ENCODE peak calls at places on chromosomes 1 and 21, in four cellular contexts. R is A549, N is GM12878, J is K562. G is an unnamed sample.

GRCh38 chr1:93681095-93681548 is 515 bp downstream of the BCAR3 start:
- DNase-seq in R (no peak), N (no peak), J (no peak), G (no peak)

GRCh38 chr1:29211086-29212030 is 19.4 kb downstream of the MECR start:
- DNase-seq in R (no peak), N (no peak), J (no peak), G (no peak)

GRCh38 chr1:226937940-226938725 is 2.0 kb upstream of the COQ8A start:
- DNase-seq in R (no peak), N (no peak), J (no peak), G (no peak)

GRCh38 chr1:36922071-36922470 is 112.2 kb downstream of the GRIK3 start:
- DNase-seq in R (no peak), N (no peak), J (no peak), G (no peak)

GRCh38 chr1:18955442-18956188 is 861 bp downstream of the IFFO2 start:
- DNase-seq in R (no peak), N (no peak), J (peak), G (no peak)

GRCh38 chr1:218346391-218347204 is 1.5 kb downstream of the TGFB2 start:
- DNase-seq in R (no peak), N (no peak), J (no peak), G (no peak)

GRCh38 chr1:8689431-8690252 is 127.8 kb downstream of the RERE start:
- DNase-seq in R (no peak), N (no peak), J (no peak), G (no peak)

GRCh38 chr21:26061437-26061836 is 109.1 kb downstream of the APP start:
- DNase-seq in R (no peak), N (no peak), J (no peak), G (no peak)

GRCh38 chr1:38123356-38123755 is 76.8 kb upstream of the POU3F1 start:
- DNase-seq in R (peak), N (no peak), J (no peak), G (no peak)

GRCh38 chr1:96519851-96520281 is 201.7 kb upstream of the PTBP2 start:
- DNase-seq in R (no peak), N (no peak), J (no peak), G (no peak)

GRCh38 chr1:160113407-160113806 is 2.2 kb upstream of the ATP1A2 start:
- DNase-seq in R (no peak), N (no peak), J (no peak), G (no peak)

GRCh38 chr21:38985423-38986378 is 180.0 kb downstream of the ETS2 start:
- DNase-seq in R (no peak), N (peak), J (peak), G (no peak)

GRCh38 chr1:244896550-244896949 is 32.2 kb upstream of the HNRNPU start:
- DNase-seq in R (peak), N (no peak), J (no peak), G (peak)

GRCh38 chr1:67691712-67692111 is 6.7 kb downstream of the GADD45A start:
- DNase-seq in R (no peak), N (no peak), J (no peak), G (no peak)

GRCh38 chr1:9653195-9653782 is 1.8 kb downstream of the PIK3CD start:
- DNase-seq in R (no peak), N (no peak), J (no peak), G (no peak)

GRCh38 chr21:46429754-46430681 is 28.7 kb upstream of the DIP2A start:
- DNase-seq in R (no peak), N (no peak), J (no peak), G (no peak)

GRCh38 chr1:76130992-76131391 is 56.4 kb downstream of the ST6GALNAC3 start:
- DNase-seq in R (no peak), N (no peak), J (no peak), G (no peak)

GRCh38 chr1:82161651-82162238 is 361.0 kb downstream of the ADGRL2 start:
- DNase-seq in R (no peak), N (no peak), J (no peak), G (no peak)

GRCh38 chr1:45654540-45655280 is 30.9 kb upstream of the CCDC17 start:
- DNase-seq in R (no peak), N (no peak), J (no peak), G (no peak)

GRCh38 chr1:84726593-84727275 is 36.5 kb upstream of the SSX2IP start:
- DNase-seq in R (no peak), N (no peak), J (no peak), G (no peak)

GRCh38 chr1:84721152-84721551 is 30.9 kb upstream of the SSX2IP start:
- DNase-seq in R (no peak), N (no peak), J (peak), G (peak)

GRCh38 chr1:84720275-84720780 is 30.1 kb upstream of the SSX2IP start:
- DNase-seq in R (no peak), N (peak), J (no peak), G (peak)

GRCh38 chr1:84722794-84723193 is 32.5 kb upstream of the SSX2IP start:
- DNase-seq in R (no peak), N (no peak), J (no peak), G (no peak)

GRCh38 chr1:84724128-84724860 is 34.0 kb upstream of the SSX2IP start:
- DNase-seq in R (peak), N (no peak), J (peak), G (peak)
- TF ChIP-seq POLR2AphosphoS2 in R (no peak), N (no peak), J (no peak), G (no peak)

GRCh38 chr1:97934491-97934890 is 13.7 kb upstream of the DPYD start:
- DNase-seq in R (no peak), N (no peak), J (no peak), G (no peak)
- TF ChIP-seq POLR2AphosphoS2 in R (no peak), N (no peak), J (no peak), G (no peak)

GRCh38 chr1:53180226-53180625 is 16.4 kb upstream of the CPT2 start:
- DNase-seq in R (no peak), N (no peak), J (no peak), G (no peak)

GRCh38 chr1:53175302-53175913 is 21.2 kb upstream of the CPT2 start:
- DNase-seq in R (no peak), N (no peak), J (no peak), G (no peak)

GRCh38 chr1:53172751-53173498 is 23.7 kb upstream of the CPT2 start:
- DNase-seq in R (peak), N (no peak), J (peak), G (peak)

GRCh38 chr1:53180951-53181350 is 15.7 kb upstream of the CPT2 start:
- DNase-seq in R (no peak), N (no peak), J (no peak), G (no peak)

DNA sequence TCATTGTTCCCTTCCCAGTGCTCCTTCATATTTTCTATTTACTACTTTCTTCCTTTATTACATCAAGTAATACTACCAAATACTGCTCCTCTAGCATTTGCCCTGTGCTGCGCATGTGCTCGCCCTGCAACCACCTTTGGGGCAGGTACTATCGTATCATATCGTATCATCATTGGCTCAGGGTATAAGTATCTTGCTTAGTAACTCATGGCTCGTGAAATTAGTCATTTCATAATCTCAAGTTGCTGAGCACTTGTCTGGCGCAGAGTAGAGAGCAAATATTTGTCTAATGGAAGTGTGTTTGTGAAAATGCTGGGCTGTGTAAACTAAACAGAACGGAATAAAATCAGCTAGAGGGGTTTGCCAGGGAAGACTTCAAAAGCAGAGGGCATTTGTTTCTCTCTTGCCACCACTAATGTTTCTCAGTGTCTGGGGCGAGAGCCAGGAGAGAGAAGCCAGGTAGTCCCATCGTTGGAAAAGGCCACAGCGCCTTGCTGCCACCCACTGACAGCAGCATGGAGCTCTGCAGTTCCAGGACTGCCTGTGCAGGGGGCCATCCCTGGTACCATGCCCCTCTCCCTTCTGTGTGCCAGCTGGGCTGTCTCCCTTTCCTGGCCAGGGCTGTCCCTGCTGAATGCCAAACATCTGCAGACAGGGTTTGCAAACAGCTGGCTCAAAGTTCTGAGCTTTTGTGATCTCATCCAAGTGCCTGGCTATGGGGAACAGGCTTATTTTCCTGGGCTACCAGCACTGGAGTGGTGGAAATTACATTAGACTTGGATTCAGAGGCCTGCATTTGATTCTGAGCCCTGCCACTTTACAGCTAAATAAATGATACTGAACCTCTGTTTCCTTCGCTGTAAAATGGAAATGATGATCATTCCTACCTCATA is 19.9 kb upstream of the CPT2 start:
- DNase-seq in R (no peak), N (no peak), J (no peak), G (no peak)
- TF ChIP-seq POLR2AphosphoS2 in R (no peak), N (no peak), J (no peak), G (no peak)

GRCh38 chr1:202702088-202702487 is 8.2 kb downstream of the SYT2 start:
- DNase-seq in R (no peak), N (no peak), J (no peak), G (no peak)

GRCh38 chr1:202697038-202697437 is 13.2 kb downstream of the SYT2 start:
- DNase-seq in R (no peak), N (no peak), J (no peak), G (peak)

GRCh38 chr1:202698276-202698675 is 12.0 kb downstream of the SYT2 start:
- DNase-seq in R (no peak), N (no peak), J (no peak), G (no peak)

GRCh38 chr1:202701200-202701599 is 9.1 kb downstream of the SYT2 start:
- DNase-seq in R (no peak), N (no peak), J (no peak), G (no peak)

GRCh38 chr1:202700061-202700460 is 10.2 kb downstream of the SYT2 start:
- DNase-seq in R (no peak), N (no peak), J (no peak), G (no peak)
- TF ChIP-seq POLR2AphosphoS2 in R (no peak), N (no peak), J (no peak), G (no peak)

GRCh38 chr1:157470276-157470675 is 82.0 kb downstream of the FCRL5 start:
- DNase-seq in R (no peak), N (no peak), J (no peak), G (no peak)
- TF ChIP-seq POLR2AphosphoS2 in R (no peak), N (no peak), J (no peak), G (no peak)

GRCh38 chr1:184020855-184021254 is 16.7 kb downstream of the COLGALT2 start:
- DNase-seq in R (no peak), N (no peak), J (no peak), G (no peak)
- TF ChIP-seq POLR2AphosphoS2 in R (no peak), N (no peak), J (no peak), G (no peak)

GRCh38 chr1:107534632-107535031 is 393.8 kb downstream of the NTNG1 start:
- DNase-seq in R (no peak), N (no peak), J (no peak), G (no peak)
- TF ChIP-seq POLR2AphosphoS2 in R (no peak), N (no peak), J (no peak), G (no peak)

GRCh38 chr21:44486302-44486701 is 31.0 kb downstream of the LRRC3 start:
- DNase-seq in R (no peak), N (no peak), J (no peak), G (no peak)

GRCh38 chr21:44483288-44484237 is 28.3 kb downstream of the LRRC3 start:
- DNase-seq in R (no peak), N (no peak), J (no peak), G (peak)

GRCh38 chr21:44485254-44485793 is 30.0 kb downstream of the LRRC3 start:
- DNase-seq in R (peak), N (no peak), J (peak), G (no peak)

GRCh38 chr21:44485796-44486195 is 30.5 kb downstream of the LRRC3 start:
- DNase-seq in R (no peak), N (no peak), J (no peak), G (no peak)

GRCh38 chr21:44484498-44485253 is 29.4 kb downstream of the LRRC3 start:
- DNase-seq in R (no peak), N (no peak), J (no peak), G (peak)
- TF ChIP-seq POLR2AphosphoS2 in R (no peak), N (no peak), J (no peak), G (no peak)

GRCh38 chr1:12511128-12511484 is 106.9 kb downstream of the DHRS3 start:
- DNase-seq in R (no peak), N (no peak), J (no peak), G (no peak)
- TF ChIP-seq POLR2AphosphoS2 in R (no peak), N (no peak), J (no peak), G (no peak)

GRCh38 chr1:97632776-97633175 is 288.1 kb downstream of the DPYD start:
- DNase-seq in R (no peak), N (no peak), J (no peak), G (no peak)
- TF ChIP-seq POLR2AphosphoS2 in R (no peak), N (no peak), J (no peak), G (no peak)